ENCODE peak calls at places on chromosomes 3 and 15, in four cellular contexts. One of them, this sample, is unnamed.

GRCh38 chr15:92391640-92392039 is 2.0 kb upstream of the ST8SIA2 start:
- DNase-seq in AG04450: no peak
- DNase-seq in body of pancreas: no peak
- DNase-seq in right atrium auricular region: no peak
- DNase-seq in this sample: no peak

GRCh38 chr15:39942753-39943150 is 8.8 kb downstream of the EIF2AK4 start:
- DNase-seq in AG04450: no peak
- DNase-seq in body of pancreas: no peak
- DNase-seq in right atrium auricular region: no peak
- DNase-seq in this sample: no peak

GRCh38 chr3:171784387-171784786 is 25.9 kb downstream of the PLD1 start:
- DNase-seq in AG04450: no peak
- DNase-seq in body of pancreas: no peak
- DNase-seq in right atrium auricular region: no peak
- DNase-seq in this sample: no peak

GRCh38 chr3:142086581-142087090 is 62.7 kb downstream of the TFDP2 start:
- DNase-seq in AG04450: no peak
- DNase-seq in body of pancreas: no peak
- DNase-seq in right atrium auricular region: no peak
- DNase-seq in this sample: no peak

GRCh38 chr3:115245899-115246298 is 98.8 kb upstream of the ZBTB20 start:
- DNase-seq in AG04450: no peak
- DNase-seq in body of pancreas: no peak
- DNase-seq in right atrium auricular region: no peak
- DNase-seq in this sample: no peak

GRCh38 chr15:100115711-100116090 is 226.1 kb downstream of the ADAMTS17 start:
- DNase-seq in AG04450: no peak
- DNase-seq in body of pancreas: no peak
- DNase-seq in right atrium auricular region: peak; percentile 74
- DNase-seq in this sample: no peak

GRCh38 chr3:195112361-195112791 is 158.6 kb downstream of the XXYLT1 start:
- DNase-seq in AG04450: no peak
- DNase-seq in body of pancreas: no peak
- DNase-seq in right atrium auricular region: no peak
- DNase-seq in this sample: no peak

GRCh38 chr3:153706706-153707105 is 414.5 kb upstream of the ARHGEF26 start:
- DNase-seq in AG04450: no peak
- DNase-seq in body of pancreas: no peak
- DNase-seq in right atrium auricular region: no peak
- DNase-seq in this sample: no peak

GRCh38 chr15:92881838-92882696 is 18.1 kb upstream of the CHD2 start:
- DNase-seq in AG04450: peak; percentile 100
- DNase-seq in body of pancreas: peak; percentile 99
- DNase-seq in right atrium auricular region: peak; percentile 100
- DNase-seq in this sample: peak; percentile 100

GRCh38 chr3:5080779-5081550 is 41.1 kb upstream of the ARL8B start:
- DNase-seq in AG04450: no peak
- DNase-seq in body of pancreas: peak; percentile 21
- DNase-seq in right atrium auricular region: no peak
- DNase-seq in this sample: no peak
- H3K27ac ChIP-seq in AG04450: no peak overlapping the region
- H3K27ac ChIP-seq in body of pancreas: no peak overlapping the region
- H3K27ac ChIP-seq in right atrium auricular region: no peak overlapping the region
- H3K27ac ChIP-seq in this sample: no peak overlapping the region

DNA sequence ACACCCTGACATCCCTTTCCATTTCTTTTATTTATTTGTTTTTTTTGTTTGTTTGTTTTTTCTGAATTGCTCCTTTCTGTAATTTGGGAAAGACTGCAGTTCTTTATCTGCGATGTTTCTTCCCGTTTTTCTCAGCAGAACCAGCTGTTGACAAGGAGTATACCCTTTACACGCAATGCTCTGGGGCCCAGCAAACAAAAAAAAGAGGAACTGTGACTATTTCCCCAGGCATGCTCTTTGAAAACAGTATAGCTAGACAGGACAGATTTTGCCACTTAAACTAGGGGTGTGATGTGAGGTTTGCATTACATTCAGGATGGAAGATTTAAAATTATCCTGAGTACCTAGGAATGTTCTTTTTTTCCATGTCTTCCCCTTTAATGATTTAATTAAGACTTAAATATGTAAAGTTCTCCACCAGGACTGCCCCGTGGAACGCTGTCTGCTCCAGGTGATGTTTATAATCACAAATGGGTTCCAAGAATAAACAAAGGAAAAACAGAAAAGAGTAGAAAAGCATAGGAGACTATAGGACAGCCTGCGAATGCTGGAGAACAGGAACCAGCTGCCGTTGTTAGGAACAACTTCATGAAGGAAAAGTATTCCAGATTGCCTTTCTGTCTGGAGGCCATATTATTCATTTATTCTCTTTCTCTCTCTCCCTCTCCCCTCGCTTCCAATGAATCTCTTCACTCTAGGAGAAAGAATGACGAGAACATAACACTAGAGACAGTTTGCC is 43.3 kb downstream of the TGFBR2 start:
- DNase-seq in AG04450: peak; percentile 72
- DNase-seq in body of pancreas: no peak
- DNase-seq in right atrium auricular region: no peak
- DNase-seq in this sample: no peak
- H3K27ac ChIP-seq in AG04450: peak overlapping the region; percentile 71
- H3K27ac ChIP-seq in body of pancreas: no peak overlapping the region
- H3K27ac ChIP-seq in right atrium auricular region: peak overlapping the region; percentile 18
- H3K27ac ChIP-seq in this sample: peak overlapping the region; percentile 5

GRCh38 chr15:57562220-57562769 is 29.4 kb upstream of the MYZAP start:
- DNase-seq in AG04450: no peak
- DNase-seq in body of pancreas: peak; percentile 57
- DNase-seq in right atrium auricular region: no peak
- DNase-seq in this sample: peak; percentile 66

GRCh38 chr15:57560976-57561711 is 30.6 kb upstream of the MYZAP start:
- DNase-seq in AG04450: peak; percentile 26
- DNase-seq in body of pancreas: peak; percentile 87
- DNase-seq in right atrium auricular region: peak; percentile 82
- DNase-seq in this sample: peak; percentile 82

GRCh38 chr15:57557810-57558209 is 33.9 kb upstream of the MYZAP start:
- DNase-seq in AG04450: no peak
- DNase-seq in body of pancreas: no peak
- DNase-seq in right atrium auricular region: no peak
- DNase-seq in this sample: peak; percentile 35

GRCh38 chr15:57557267-57557666 is 34.4 kb upstream of the MYZAP start:
- DNase-seq in AG04450: no peak
- DNase-seq in body of pancreas: no peak
- DNase-seq in right atrium auricular region: no peak
- DNase-seq in this sample: no peak

GRCh38 chr15:57559875-57560274 is 31.8 kb upstream of the MYZAP start:
- DNase-seq in AG04450: no peak
- DNase-seq in body of pancreas: peak; percentile 77
- DNase-seq in right atrium auricular region: peak; percentile 81
- DNase-seq in this sample: peak; percentile 77
- H3K27ac ChIP-seq in AG04450: no peak overlapping the region
- H3K27ac ChIP-seq in body of pancreas: peak overlapping the region; percentile 32
- H3K27ac ChIP-seq in right atrium auricular region: no peak overlapping the region
- H3K27ac ChIP-seq in this sample: no peak overlapping the region

GRCh38 chr3:30657914-30658313 is 51.5 kb downstream of the TGFBR2 start:
- DNase-seq in AG04450: no peak
- DNase-seq in body of pancreas: no peak
- DNase-seq in right atrium auricular region: no peak
- DNase-seq in this sample: no peak
- H3K27ac ChIP-seq in AG04450: peak overlapping the region; percentile 66
- H3K27ac ChIP-seq in body of pancreas: no peak overlapping the region
- H3K27ac ChIP-seq in right atrium auricular region: peak overlapping the region; percentile 64
- H3K27ac ChIP-seq in this sample: peak overlapping the region; percentile 82

This sample was measured in coronary artery.